ENCODE peak calls at places on chromosomes 2 and 18, in five cellular contexts. O, C, F, M and H are unnamed samples.

GRCh38 chr2:221309888-221310287 is 262.2 kb downstream of the EPHA4 start:
- DNase-seq in O (no peak), C (no peak), F (no peak), M (no peak), H (no peak)

GRCh38 chr18:7568426-7568825 is 1.3 kb downstream of the PTPRM start:
- DNase-seq in O (peak; percentile 57), C (no peak), F (no peak), M (no peak), H (peak; percentile 56)

GRCh38 chr2:127709336-127709735 is 8.0 kb downstream of the SFT2D3 start:
- DNase-seq in O (no peak), C (no peak), F (no peak), M (no peak), H (no peak)

GRCh38 chr2:98749053-98749450 is 18.1 kb upstream of the MGAT4A start:
- DNase-seq in O (no peak), C (no peak), F (no peak), M (no peak), H (no peak)

GRCh38 chr2:88540346-88540745 is 86.9 kb downstream of the EIF2AK3 start:
- DNase-seq in O (peak; percentile 68), C (no peak), F (no peak), M (no peak), H (peak; percentile 13)

GRCh38 chr2:7992612-7993596 is 689.0 kb upstream of the ID2 start:
- DNase-seq in O (no peak), C (no peak), F (peak; percentile 57), M (no peak), H (no peak)

GRCh38 chr2:108925735-108926134 is 63.3 kb downstream of the EDAR start:
- DNase-seq in O (no peak), C (no peak), F (no peak), M (no peak), H (no peak)

GRCh38 chr2:230864122-230864604 is 579 bp upstream of the ITM2C start:
- DNase-seq in O (no peak), C (no peak), F (no peak), M (no peak), H (no peak)

GRCh38 chr2:196322963-196323810 is 151.8 kb upstream of the STK17B start:
- DNase-seq in O (peak; percentile 66), C (no peak), F (no peak), M (peak; percentile 58), H (no peak)

GRCh38 chr2:144402282-144402681 is 117.6 kb downstream of the ZEB2 start:
- DNase-seq in O (no peak), C (no peak), F (no peak), M (no peak), H (no peak)

GRCh38 chr18:74598350-74599001 is 806 bp downstream of the ZNF407 start:
- DNase-seq in O (peak; percentile 68), C (peak; percentile 27), F (peak; percentile 45), M (no peak), H (peak; percentile 66)

GRCh38 chr18:76490040-76490439 is 5.0 kb downstream of the ZNF516 start:
- DNase-seq in O (peak; percentile 34), C (no peak), F (no peak), M (no peak), H (no peak)

GRCh38 chr2:169136885-169137534 is 67.6 kb downstream of the DHRS9 start:
- DNase-seq in O (no peak), C (no peak), F (no peak), M (no peak), H (peak; percentile 5)

GRCh38 chr2:232438951-232439757 is 16.8 kb upstream of the ALPI start:
- DNase-seq in O (peak; percentile 28), C (no peak), F (peak; percentile 12), M (peak; percentile 28), H (peak; percentile 56)

GRCh38 chr2:69572640-69573039 is 70.9 kb downstream of the AAK1 start:
- DNase-seq in O (peak; percentile 59), C (no peak), F (no peak), M (no peak), H (peak; percentile 32)

GRCh38 chr2:60335533-60336237 is 217.8 kb downstream of the BCL11A start:
- DNase-seq in O (no peak), C (no peak), F (no peak), M (no peak), H (no peak)

GRCh38 chr2:145755019-145755837 is 1235.3 kb upstream of the ZEB2 start:
- DNase-seq in O (no peak), C (no peak), F (no peak), M (no peak), H (no peak)

GRCh38 chr2:19367346-19367745 is 8.9 kb upstream of the OSR1 start:
- DNase-seq in O (no peak), C (no peak), F (no peak), M (no peak), H (no peak)

GRCh38 chr18:2337552-2338141 is 233.7 kb downstream of the METTL4 start:
- DNase-seq in O (peak; percentile 54), C (peak; percentile 19), F (no peak), M (no peak), H (peak; percentile 44)

GRCh38 chr2:182064024-182064880 is 78.6 kb downstream of the PPP1R1C start:
- DNase-seq in O (no peak), C (no peak), F (no peak), M (no peak), H (peak; percentile 4)

GRCh38 chr18:32104516-32104915 is 12.8 kb downstream of the RNF138 start:
- DNase-seq in O (no peak), C (no peak), F (no peak), M (no peak), H (no peak)

GRCh38 chr18:21740474-21740723 is 193 bp upstream of the MIB1 start:
- DNase-seq in O (peak; percentile 97), C (no peak), F (no peak), M (no peak), H (peak; percentile 97)

GRCh38 chr2:228657807-228658402 is 476.4 kb upstream of the SPHKAP start:
- DNase-seq in O (peak; percentile 74), C (peak; percentile 24), F (peak; percentile 58), M (peak; percentile 8), H (peak; percentile 1)

GRCh38 chr18:65659912-65660311 is 90.9 kb upstream of the CDH7 start:
- DNase-seq in O (no peak), C (no peak), F (no peak), M (no peak), H (no peak)

GRCh38 chr2:158735822-158736580 is 59.1 kb upstream of the DAPL1 start:
- DNase-seq in O (no peak), C (no peak), F (no peak), M (no peak), H (no peak)

GRCh38 chr2:212843409-212844199 is 305.0 kb upstream of the ERBB4 start:
- DNase-seq in O (peak; percentile 97), C (no peak), F (no peak), M (peak; percentile 50), H (peak; percentile 83)

GRCh38 chr18:79786781-79787526 is 10.8 kb upstream of the KCNG2 start:
- DNase-seq in O (peak; percentile 43), C (no peak), F (no peak), M (no peak), H (no peak)

GRCh38 chr2:75466708-75467311 is 93.9 kb downstream of the EVA1A start:
- DNase-seq in O (peak; percentile 64), C (peak; percentile 23), F (peak; percentile 30), M (peak; percentile 24), H (peak; percentile 40)

GRCh38 chr2:12352891-12353290 is 363.8 kb upstream of the TRIB2 start:
- DNase-seq in O (no peak), C (no peak), F (peak; percentile 89), M (no peak), H (no peak)

GRCh38 chr2:74250189-74250631 is 51.8 kb downstream of the MTHFD2 start:
- DNase-seq in O (peak; percentile 61), C (peak; percentile 36), F (peak; percentile 47), M (no peak), H (peak; percentile 62)

GRCh38 chr18:76075777-76076176 is 419.3 kb downstream of the ZNF516 start:
- DNase-seq in O (no peak), C (no peak), F (no peak), M (no peak), H (no peak)

GRCh38 chr2:6931753-6932152 is 14.5 kb downstream of the RNF144A start:
- DNase-seq in O (no peak), C (no peak), F (no peak), M (no peak), H (no peak)